ENCODE peak calls at places on chromosomes 13 and 19, in five cellular contexts. J, B, X, R and G are unnamed samples.

GRCh38 chr13:98539655-98540054 is 37.3 kb downstream of the STK24 start:
- DNase-seq in J (no peak), B (no peak), X (no peak), R (no peak), G (no peak)

GRCh38 chr13:28099396-28100148 is 804 bp downstream of the FLT3 start:
- DNase-seq in J (no peak), B (peak), X (no peak), R (no peak), G (no peak)

GRCh38 chr13:75803175-75803611 is 167.1 kb downstream of the LMO7 start:
- DNase-seq in J (no peak), B (peak), X (peak), R (no peak), G (no peak)

GRCh38 chr19:41352609-41353465 is 885 bp downstream of the TGFB1 start:
- DNase-seq in J (no peak), B (peak), X (peak), R (no peak), G (no peak)

GRCh38 chr19:46970815-46971214 is 48.8 kb upstream of the NPAS1 start:
- DNase-seq in J (peak), B (no peak), X (no peak), R (no peak), G (no peak)

GRCh38 chr13:109647699-109648098 is 138.7 kb downstream of the IRS2 start:
- DNase-seq in J (no peak), B (no peak), X (no peak), R (no peak), G (no peak)

GRCh38 chr19:31385744-31386143 is 36.5 kb upstream of the TSHZ3 start:
- DNase-seq in J (no peak), B (no peak), X (no peak), R (no peak), G (no peak)

GRCh38 chr13:23399254-23399796 is 34.2 kb downstream of the SACS start:
- DNase-seq in J (no peak), B (no peak), X (no peak), R (no peak), G (no peak)

GRCh38 chr19:1502433-1503088 is 10.3 kb downstream of the ADAMTSL5 start:
- DNase-seq in J (no peak), B (no peak), X (no peak), R (no peak), G (no peak)

GRCh38 chr13:71659427-71659826 is 207.6 kb downstream of the DACH1 start:
- DNase-seq in J (no peak), B (no peak), X (no peak), R (no peak), G (no peak)

GRCh38 chr19:14686411-14686810 is 3.4 kb upstream of the ZNF333 start:
- DNase-seq in J (no peak), B (no peak), X (no peak), R (no peak), G (no peak)

GRCh38 chr13:90414691-90415596 is 932.5 kb upstream of the MIR17HG start:
- DNase-seq in J (peak), B (peak), X (no peak), R (peak), G (no peak)

GRCh38 chr19:41714598-41714997 is 6.2 kb downstream of the CEACAM5 start:
- DNase-seq in J (no peak), B (no peak), X (no peak), R (no peak), G (no peak)

GRCh38 chr19:36201684-36202083 is 12.8 kb downstream of the ZNF565 start:
- DNase-seq in J (no peak), B (no peak), X (no peak), R (no peak), G (no peak)

GRCh38 chr19:33219261-33219812 is 6.3 kb downstream of the SLC7A10 start:
- DNase-seq in J (no peak), B (peak), X (peak), R (no peak), G (no peak)

GRCh38 chr13:71677114-71677513 is 189.9 kb downstream of the DACH1 start:
- DNase-seq in J (no peak), B (no peak), X (no peak), R (no peak), G (no peak)

GRCh38 chr13:20658451-20658850 is 45.0 kb upstream of the IL17D start:
- DNase-seq in J (no peak), B (no peak), X (no peak), R (no peak), G (no peak)

GRCh38 chr13:50912851-50913250 is 3.3 kb downstream of the RNASEH2B start:
- DNase-seq in J (no peak), B (no peak), X (no peak), R (no peak), G (no peak)

GRCh38 chr13:95573226-95573625 is 20.7 kb downstream of the CLDN10 start:
- DNase-seq in J (no peak), B (no peak), X (no peak), R (no peak), G (no peak)

GRCh38 chr19:28966737-28967401 is 246.1 kb downstream of the UQCRFS1 start:
- DNase-seq in J (no peak), B (no peak), X (no peak), R (no peak), G (no peak)

GRCh38 chr19:56147307-56147706 is 6.2 kb downstream of the ZNF444 start:
- DNase-seq in J (no peak), B (no peak), X (no peak), R (no peak), G (no peak)

GRCh38 chr19:30060872-30061556 is 119.0 kb downstream of the URI1 start:
- DNase-seq in J (no peak), B (peak), X (peak), R (no peak), G (peak)

GRCh38 chr19:30061557-30062330 is 119.7 kb downstream of the URI1 start:
- DNase-seq in J (no peak), B (peak), X (peak), R (no peak), G (peak)

GRCh38 chr19:30064021-30064699 is 122.1 kb downstream of the URI1 start:
- DNase-seq in J (no peak), B (peak), X (no peak), R (no peak), G (peak)

GRCh38 chr19:30063184-30064020 is 121.4 kb downstream of the URI1 start:
- DNase-seq in J (no peak), B (peak), X (no peak), R (no peak), G (no peak)

GRCh38 chr19:30062331-30063183 is 120.5 kb downstream of the URI1 start:
- DNase-seq in J (no peak), B (peak), X (no peak), R (no peak), G (peak)
- H3K4me3 ChIP-seq in J (no peak), B (no peak), X (no peak), R (no peak), G (no peak)

DNA sequence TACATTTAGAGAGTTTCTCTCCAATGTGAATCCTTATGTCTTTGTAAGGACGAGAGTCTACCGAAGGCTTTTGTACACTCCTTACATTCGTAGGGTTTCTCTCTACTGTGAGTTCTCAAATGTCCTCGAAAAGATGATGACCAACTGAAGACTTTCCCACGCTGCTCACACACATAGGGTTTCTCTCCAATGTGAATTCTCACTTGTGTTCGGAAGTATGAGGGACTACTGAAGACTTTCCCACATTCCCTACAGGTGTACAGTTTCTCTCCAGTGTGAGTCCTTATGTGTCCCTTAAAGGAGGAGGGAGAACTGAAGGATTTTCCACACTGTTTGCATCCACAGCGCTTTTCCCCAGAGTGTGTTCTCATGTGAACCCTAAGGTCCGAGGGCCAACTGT is 4.0 kb upstream of the ZNF57 start:
- DNase-seq in J (no peak), B (no peak), X (no peak), R (no peak), G (no peak)
- H3K4me3 ChIP-seq in J (no peak), B (no peak), X (no peak), R (no peak), G (no peak)

DNA sequence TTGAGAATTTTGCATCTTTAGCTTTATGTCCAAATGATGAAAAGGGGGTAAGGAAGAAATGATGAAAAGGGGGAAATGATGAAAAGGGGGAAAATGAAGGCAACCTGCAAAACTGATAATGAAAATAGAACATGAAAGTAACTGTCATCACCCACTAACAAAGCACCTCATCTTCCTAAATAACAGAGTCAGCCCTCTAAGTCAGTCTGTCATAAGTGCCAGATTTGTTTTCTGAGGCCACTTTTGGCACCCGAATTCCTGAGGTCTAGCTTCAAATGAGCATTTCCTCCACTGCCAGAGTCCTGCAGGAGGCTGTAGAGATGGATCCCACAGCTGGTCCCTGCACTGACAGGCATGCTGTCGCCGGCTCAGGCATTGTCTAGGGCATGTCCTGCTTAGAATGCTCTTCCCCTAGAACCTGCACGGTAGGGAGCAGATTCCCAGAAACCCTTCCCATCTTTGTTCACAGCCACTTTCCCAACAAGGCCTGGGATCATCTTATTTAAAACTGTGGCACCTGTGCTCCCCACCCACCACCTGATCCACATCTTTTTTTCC is 25.3 kb downstream of the RAP2A start:
- DNase-seq in J (no peak), B (no peak), X (no peak), R (no peak), G (no peak)
- H3K4me3 ChIP-seq in J (no peak), B (no peak), X (no peak), R (no peak), G (no peak)

GRCh38 chr19:3190921-3191805 is 5.4 kb downstream of the NCLN start:
- DNase-seq in J (no peak), B (peak), X (no peak), R (no peak), G (no peak)
- H3K4me3 ChIP-seq in J (no peak), B (no peak), X (no peak), R (no peak), G (no peak)

GRCh38 chr19:4328243-4328990 is 10.2 kb downstream of the STAP2 start:
- DNase-seq in J (peak), B (peak), X (peak), R (peak), G (no peak)
- H3K4me3 ChIP-seq in J (peak), B (peak), X (peak), R (peak), G (peak)

GRCh38 chr13:26221721-26222522 is at the start of gene RNF6:
- DNase-seq in J (peak), B (peak), X (peak), R (peak), G (peak)

GRCh38 chr13:26222523-26223046 is 471 bp upstream of the RNF6 start:
- DNase-seq in J (no peak), B (no peak), X (no peak), R (no peak), G (no peak)

GRCh38 chr13:26220575-26220974 is 1.5 kb downstream of the RNF6 start:
- DNase-seq in J (no peak), B (no peak), X (no peak), R (no peak), G (no peak)

GRCh38 chr13:26221399-26221720 is 754 bp downstream of the RNF6 start:
- DNase-seq in J (no peak), B (no peak), X (no peak), R (no peak), G (no peak)

GRCh38 chr13:26219726-26220125 is 2.4 kb downstream of the RNF6 start:
- DNase-seq in J (no peak), B (no peak), X (no peak), R (no peak), G (no peak)
- H3K4me3 ChIP-seq in J (no peak), B (no peak), X (no peak), R (no peak), G (no peak)

DNA sequence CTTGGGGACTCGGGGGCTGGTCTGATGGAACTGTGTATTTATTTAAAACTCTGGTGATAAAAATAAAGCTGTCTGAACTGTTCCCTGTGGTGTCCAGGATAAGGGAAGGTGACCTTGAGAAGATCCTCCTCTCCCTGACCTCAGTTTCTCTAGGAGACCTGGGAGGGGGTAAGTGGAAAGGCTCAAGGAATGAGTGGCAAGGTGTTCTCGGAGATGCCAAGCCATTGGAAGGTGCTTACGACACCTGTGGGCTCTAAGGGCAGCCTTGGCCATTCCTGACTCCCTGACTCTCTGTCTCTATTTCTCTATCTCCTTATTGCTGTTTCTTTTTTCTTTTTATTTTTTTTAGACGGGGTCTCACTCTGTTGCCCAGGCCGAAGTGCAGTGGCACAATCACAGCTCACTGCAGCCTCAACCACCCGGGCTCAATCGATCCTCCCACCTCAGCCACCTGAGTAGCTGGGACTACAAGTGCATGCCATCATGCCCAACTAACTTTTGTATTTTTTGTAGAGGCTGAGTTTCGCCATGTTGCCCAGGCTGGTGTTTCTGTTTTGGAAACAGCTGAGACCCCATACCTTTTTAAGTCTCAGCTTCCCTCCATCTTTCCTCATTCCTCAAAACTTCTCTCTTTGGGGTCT is 3.3 kb downstream of the GDF15 start:
- DNase-seq in J (no peak), B (no peak), X (no peak), R (no peak), G (no peak)
- H3K4me3 ChIP-seq in J (no peak), B (no peak), X (no peak), R (peak), G (no peak)

DNA sequence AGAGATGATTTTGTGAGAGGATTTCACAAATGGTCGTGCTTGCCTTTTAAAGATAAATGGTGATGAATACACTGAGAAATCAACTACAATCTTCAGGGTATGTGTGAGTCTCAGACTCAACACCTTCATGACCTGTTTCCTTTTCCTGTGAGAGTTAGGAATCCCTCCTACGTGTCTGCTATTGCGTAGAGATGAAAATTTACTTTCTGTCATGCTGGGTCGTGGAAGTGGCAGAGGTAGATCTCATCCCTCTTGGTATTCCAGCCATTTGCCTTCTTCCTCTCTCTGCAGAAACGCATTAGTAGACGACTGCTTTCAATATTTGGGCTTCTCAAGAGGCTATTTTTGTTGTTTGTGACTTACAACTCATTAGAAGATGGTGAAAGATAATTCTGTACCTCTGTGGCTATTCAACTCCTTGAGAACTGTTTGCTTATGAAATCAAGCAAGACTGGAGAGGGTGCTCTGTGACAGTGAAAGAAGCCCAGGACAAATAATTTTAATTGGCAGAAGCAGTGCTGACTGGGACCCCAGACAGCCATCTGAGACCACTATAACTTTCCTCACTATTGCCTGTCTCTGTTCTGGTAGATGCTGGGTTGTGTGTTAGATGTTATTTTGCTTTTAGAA is 233.1 kb downstream of the LACC1 start:
- DNase-seq in J (no peak), B (no peak), X (no peak), R (no peak), G (no peak)
- H3K4me3 ChIP-seq in J (no peak), B (no peak), X (no peak), R (no peak), G (no peak)

DNA sequence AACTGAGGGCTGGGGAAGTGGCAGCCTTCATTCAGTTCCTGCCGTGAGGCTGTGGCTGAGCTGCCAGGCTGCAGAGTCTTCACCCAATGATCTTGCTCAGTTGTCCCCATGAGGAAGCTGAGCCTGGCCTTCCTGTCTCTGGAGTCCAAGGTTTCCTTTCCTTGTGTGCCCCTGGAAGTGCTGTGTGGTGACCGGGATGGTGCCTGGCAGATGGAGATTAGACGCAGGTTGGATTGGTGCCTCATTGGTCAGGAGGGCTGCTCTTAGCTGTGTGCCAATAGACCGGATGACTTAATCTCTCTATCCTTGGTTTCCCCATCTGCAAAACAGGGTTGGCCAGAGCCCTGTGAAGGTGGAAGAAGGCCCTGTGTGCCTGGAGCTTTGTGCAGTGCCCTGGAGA is 24.6 kb downstream of the DNM2 start:
- DNase-seq in J (no peak), B (no peak), X (no peak), R (no peak), G (no peak)
- H3K4me3 ChIP-seq in J (no peak), B (no peak), X (no peak), R (no peak), G (no peak)